ENCODE peak calls at places on chromosomes 2 and 18, in ten cellular contexts. One of them, this sample, is unnamed.

GRCh38 chr2:48328159-48328816 is 201.7 kb upstream of the STON1 start:
- DNase-seq in pancreas: no peak
- DNase-seq in stimulated activated CD4-positive, alpha-beta T cell treated with anti-CD3 and anti-CD28 coated beads, Interleukin-15, amount 100 ng/mL, for 24 hours: no peak
- DNase-seq in A673: no peak
- DNase-seq in activated gamma-delta T cell treated with Interleukin-2 at 50 U/mL for 16 hours: no peak
- DNase-seq in posterior cingulate gyrus: no peak
- DNase-seq in NCI-H510A: no peak
- DNase-seq in T-helper 2 cell: no peak
- DNase-seq in amygdala: no peak
- DNase-seq in memory B cell: no peak
- DNase-seq in this sample: no peak

GRCh38 chr2:122634261-122634660 is 878.8 kb downstream of the TSN start:
- DNase-seq in amygdala: no peak
- DNase-seq in stimulated activated CD4-positive, alpha-beta T cell treated with anti-CD3 and anti-CD28 coated beads, Interleukin-15, amount 100 ng/mL, for 24 hours: no peak
- DNase-seq in NCI-H510A: no peak
- DNase-seq in posterior cingulate gyrus: no peak
- DNase-seq in pancreas: no peak
- DNase-seq in A673: peak
- DNase-seq in memory B cell: no peak
- DNase-seq in activated gamma-delta T cell treated with Interleukin-2 at 50 U/mL for 16 hours: no peak
- DNase-seq in T-helper 2 cell: no peak
- DNase-seq in this sample: no peak

GRCh38 chr2:65435625-65436168 is 3.3 kb upstream of the SPRED2 start:
- DNase-seq in activated gamma-delta T cell treated with Interleukin-2 at 50 U/mL for 16 hours: no peak
- DNase-seq in posterior cingulate gyrus: peak
- DNase-seq in amygdala: peak
- DNase-seq in A673: peak
- DNase-seq in pancreas: peak
- DNase-seq in stimulated activated CD4-positive, alpha-beta T cell treated with anti-CD3 and anti-CD28 coated beads, Interleukin-15, amount 100 ng/mL, for 24 hours: peak
- DNase-seq in memory B cell: no peak
- DNase-seq in NCI-H510A: peak
- DNase-seq in T-helper 2 cell: no peak
- DNase-seq in this sample: peak

GRCh38 chr2:37832590-37833197 is 92.4 kb upstream of the RMDN2 start:
- DNase-seq in amygdala: peak
- DNase-seq in memory B cell: peak
- DNase-seq in A673: peak
- DNase-seq in T-helper 2 cell: peak
- DNase-seq in stimulated activated CD4-positive, alpha-beta T cell treated with anti-CD3 and anti-CD28 coated beads, Interleukin-15, amount 100 ng/mL, for 24 hours: peak
- DNase-seq in NCI-H510A: peak
- DNase-seq in pancreas: peak
- DNase-seq in posterior cingulate gyrus: peak
- DNase-seq in activated gamma-delta T cell treated with Interleukin-2 at 50 U/mL for 16 hours: peak
- DNase-seq in this sample: peak

GRCh38 chr2:239772721-239773120 is 252.4 kb downstream of the NDUFA10 start:
- DNase-seq in pancreas: no peak
- DNase-seq in activated gamma-delta T cell treated with Interleukin-2 at 50 U/mL for 16 hours: no peak
- DNase-seq in stimulated activated CD4-positive, alpha-beta T cell treated with anti-CD3 and anti-CD28 coated beads, Interleukin-15, amount 100 ng/mL, for 24 hours: no peak
- DNase-seq in posterior cingulate gyrus: no peak
- DNase-seq in amygdala: no peak
- DNase-seq in T-helper 2 cell: no peak
- DNase-seq in memory B cell: no peak
- DNase-seq in NCI-H510A: no peak
- DNase-seq in A673: no peak
- DNase-seq in this sample: no peak

GRCh38 chr2:206085742-206086445 is at the start of gene INO80D:
- DNase-seq in NCI-H510A: peak
- DNase-seq in A673: peak
- DNase-seq in pancreas: peak
- DNase-seq in posterior cingulate gyrus: peak
- DNase-seq in T-helper 2 cell: peak
- DNase-seq in memory B cell: peak
- DNase-seq in stimulated activated CD4-positive, alpha-beta T cell treated with anti-CD3 and anti-CD28 coated beads, Interleukin-15, amount 100 ng/mL, for 24 hours: peak
- DNase-seq in activated gamma-delta T cell treated with Interleukin-2 at 50 U/mL for 16 hours: peak
- DNase-seq in amygdala: peak
- DNase-seq in this sample: peak

GRCh38 chr2:209391776-209392401 is 32.0 kb upstream of the MAP2 start:
- DNase-seq in stimulated activated CD4-positive, alpha-beta T cell treated with anti-CD3 and anti-CD28 coated beads, Interleukin-15, amount 100 ng/mL, for 24 hours: no peak
- DNase-seq in activated gamma-delta T cell treated with Interleukin-2 at 50 U/mL for 16 hours: no peak
- DNase-seq in NCI-H510A: no peak
- DNase-seq in memory B cell: no peak
- DNase-seq in T-helper 2 cell: no peak
- DNase-seq in posterior cingulate gyrus: no peak
- DNase-seq in pancreas: no peak
- DNase-seq in A673: no peak
- DNase-seq in amygdala: no peak
- DNase-seq in this sample: no peak

GRCh38 chr2:232982926-232983668 is 30.0 kb downstream of the NGEF start:
- DNase-seq in NCI-H510A: no peak
- DNase-seq in activated gamma-delta T cell treated with Interleukin-2 at 50 U/mL for 16 hours: no peak
- DNase-seq in A673: no peak
- DNase-seq in posterior cingulate gyrus: no peak
- DNase-seq in T-helper 2 cell: no peak
- DNase-seq in pancreas: no peak
- DNase-seq in amygdala: no peak
- DNase-seq in stimulated activated CD4-positive, alpha-beta T cell treated with anti-CD3 and anti-CD28 coated beads, Interleukin-15, amount 100 ng/mL, for 24 hours: no peak
- DNase-seq in memory B cell: no peak
- DNase-seq in this sample: no peak

GRCh38 chr2:217643814-217644301 is 358.9 kb downstream of the TNS1 start:
- DNase-seq in stimulated activated CD4-positive, alpha-beta T cell treated with anti-CD3 and anti-CD28 coated beads, Interleukin-15, amount 100 ng/mL, for 24 hours: no peak
- DNase-seq in posterior cingulate gyrus: no peak
- DNase-seq in T-helper 2 cell: no peak
- DNase-seq in NCI-H510A: no peak
- DNase-seq in pancreas: no peak
- DNase-seq in activated gamma-delta T cell treated with Interleukin-2 at 50 U/mL for 16 hours: no peak
- DNase-seq in memory B cell: no peak
- DNase-seq in A673: no peak
- DNase-seq in amygdala: no peak
- DNase-seq in this sample: no peak

GRCh38 chr2:128313076-128313836 is 5.4 kb downstream of the HS6ST1 start:
- DNase-seq in A673: no peak
- DNase-seq in memory B cell: no peak
- DNase-seq in activated gamma-delta T cell treated with Interleukin-2 at 50 U/mL for 16 hours: peak
- DNase-seq in T-helper 2 cell: no peak
- DNase-seq in amygdala: no peak
- DNase-seq in stimulated activated CD4-positive, alpha-beta T cell treated with anti-CD3 and anti-CD28 coated beads, Interleukin-15, amount 100 ng/mL, for 24 hours: peak
- DNase-seq in posterior cingulate gyrus: no peak
- DNase-seq in pancreas: peak
- DNase-seq in NCI-H510A: no peak
- DNase-seq in this sample: no peak

GRCh38 chr2:203706403-203706802 is at the start of gene CD28:
- DNase-seq in stimulated activated CD4-positive, alpha-beta T cell treated with anti-CD3 and anti-CD28 coated beads, Interleukin-15, amount 100 ng/mL, for 24 hours: peak
- DNase-seq in activated gamma-delta T cell treated with Interleukin-2 at 50 U/mL for 16 hours: peak
- DNase-seq in NCI-H510A: no peak
- DNase-seq in posterior cingulate gyrus: no peak
- DNase-seq in memory B cell: peak
- DNase-seq in amygdala: no peak
- DNase-seq in T-helper 2 cell: peak
- DNase-seq in pancreas: no peak
- DNase-seq in A673: no peak
- DNase-seq in this sample: peak

GRCh38 chr2:134367915-134368911 is 114.3 kb downstream of the MGAT5 start:
- DNase-seq in memory B cell: no peak
- DNase-seq in NCI-H510A: no peak
- DNase-seq in T-helper 2 cell: no peak
- DNase-seq in activated gamma-delta T cell treated with Interleukin-2 at 50 U/mL for 16 hours: no peak
- DNase-seq in A673: no peak
- DNase-seq in pancreas: no peak
- DNase-seq in amygdala: no peak
- DNase-seq in stimulated activated CD4-positive, alpha-beta T cell treated with anti-CD3 and anti-CD28 coated beads, Interleukin-15, amount 100 ng/mL, for 24 hours: peak
- DNase-seq in posterior cingulate gyrus: no peak
- DNase-seq in this sample: no peak

GRCh38 chr2:70931376-70932000 is 4.2 kb upstream of the ATP6V1B1 start:
- DNase-seq in posterior cingulate gyrus: no peak
- DNase-seq in stimulated activated CD4-positive, alpha-beta T cell treated with anti-CD3 and anti-CD28 coated beads, Interleukin-15, amount 100 ng/mL, for 24 hours: no peak
- DNase-seq in activated gamma-delta T cell treated with Interleukin-2 at 50 U/mL for 16 hours: no peak
- DNase-seq in amygdala: no peak
- DNase-seq in T-helper 2 cell: no peak
- DNase-seq in pancreas: no peak
- DNase-seq in memory B cell: no peak
- DNase-seq in A673: no peak
- DNase-seq in NCI-H510A: no peak
- DNase-seq in this sample: no peak

GRCh38 chr2:223180463-223180862 is 128.5 kb downstream of the KCNE4 start:
- DNase-seq in T-helper 2 cell: no peak
- DNase-seq in amygdala: no peak
- DNase-seq in posterior cingulate gyrus: no peak
- DNase-seq in stimulated activated CD4-positive, alpha-beta T cell treated with anti-CD3 and anti-CD28 coated beads, Interleukin-15, amount 100 ng/mL, for 24 hours: no peak
- DNase-seq in pancreas: no peak
- DNase-seq in NCI-H510A: no peak
- DNase-seq in memory B cell: no peak
- DNase-seq in activated gamma-delta T cell treated with Interleukin-2 at 50 U/mL for 16 hours: no peak
- DNase-seq in A673: no peak
- DNase-seq in this sample: no peak

GRCh38 chr2:215430528-215431187 is 5.2 kb downstream of the FN1 start:
- DNase-seq in activated gamma-delta T cell treated with Interleukin-2 at 50 U/mL for 16 hours: no peak
- DNase-seq in T-helper 2 cell: no peak
- DNase-seq in memory B cell: no peak
- DNase-seq in stimulated activated CD4-positive, alpha-beta T cell treated with anti-CD3 and anti-CD28 coated beads, Interleukin-15, amount 100 ng/mL, for 24 hours: no peak
- DNase-seq in pancreas: no peak
- DNase-seq in amygdala: no peak
- DNase-seq in A673: no peak
- DNase-seq in NCI-H510A: no peak
- DNase-seq in posterior cingulate gyrus: no peak
- DNase-seq in this sample: no peak

GRCh38 chr2:9191044-9191481 is 15.5 kb upstream of the ASAP2 start:
- DNase-seq in pancreas: peak
- DNase-seq in posterior cingulate gyrus: peak
- DNase-seq in memory B cell: no peak
- DNase-seq in amygdala: peak
- DNase-seq in T-helper 2 cell: no peak
- DNase-seq in NCI-H510A: no peak
- DNase-seq in stimulated activated CD4-positive, alpha-beta T cell treated with anti-CD3 and anti-CD28 coated beads, Interleukin-15, amount 100 ng/mL, for 24 hours: no peak
- DNase-seq in activated gamma-delta T cell treated with Interleukin-2 at 50 U/mL for 16 hours: no peak
- DNase-seq in A673: no peak
- DNase-seq in this sample: no peak

GRCh38 chr2:231710751-231711676 is 2.7 kb downstream of the PTMA start:
- DNase-seq in NCI-H510A: no peak
- DNase-seq in amygdala: no peak
- DNase-seq in memory B cell: no peak
- DNase-seq in activated gamma-delta T cell treated with Interleukin-2 at 50 U/mL for 16 hours: no peak
- DNase-seq in posterior cingulate gyrus: no peak
- DNase-seq in A673: no peak
- DNase-seq in stimulated activated CD4-positive, alpha-beta T cell treated with anti-CD3 and anti-CD28 coated beads, Interleukin-15, amount 100 ng/mL, for 24 hours: peak
- DNase-seq in T-helper 2 cell: no peak
- DNase-seq in pancreas: no peak
- DNase-seq in this sample: peak

GRCh38 chr2:126895336-126895735 is 3.4 kb upstream of the TEX51 start:
- DNase-seq in NCI-H510A: no peak
- DNase-seq in amygdala: no peak
- DNase-seq in A673: no peak
- DNase-seq in activated gamma-delta T cell treated with Interleukin-2 at 50 U/mL for 16 hours: no peak
- DNase-seq in pancreas: no peak
- DNase-seq in posterior cingulate gyrus: no peak
- DNase-seq in T-helper 2 cell: no peak
- DNase-seq in memory B cell: no peak
- DNase-seq in stimulated activated CD4-positive, alpha-beta T cell treated with anti-CD3 and anti-CD28 coated beads, Interleukin-15, amount 100 ng/mL, for 24 hours: no peak
- DNase-seq in this sample: no peak

GRCh38 chr2:233063269-233063975 is 3.3 kb downstream of the INPP5D start:
- DNase-seq in T-helper 2 cell: no peak
- DNase-seq in stimulated activated CD4-positive, alpha-beta T cell treated with anti-CD3 and anti-CD28 coated beads, Interleukin-15, amount 100 ng/mL, for 24 hours: peak
- DNase-seq in memory B cell: no peak
- DNase-seq in pancreas: no peak
- DNase-seq in posterior cingulate gyrus: no peak
- DNase-seq in A673: no peak
- DNase-seq in activated gamma-delta T cell treated with Interleukin-2 at 50 U/mL for 16 hours: no peak
- DNase-seq in NCI-H510A: no peak
- DNase-seq in amygdala: no peak
- DNase-seq in this sample: no peak

GRCh38 chr18:12304351-12305210 is 3.5 kb upstream of the TUBB6 start:
- DNase-seq in A673: no peak
- DNase-seq in T-helper 2 cell: no peak
- DNase-seq in NCI-H510A: no peak
- DNase-seq in pancreas: peak
- DNase-seq in posterior cingulate gyrus: peak
- DNase-seq in amygdala: no peak
- DNase-seq in activated gamma-delta T cell treated with Interleukin-2 at 50 U/mL for 16 hours: no peak
- DNase-seq in stimulated activated CD4-positive, alpha-beta T cell treated with anti-CD3 and anti-CD28 coated beads, Interleukin-15, amount 100 ng/mL, for 24 hours: no peak
- DNase-seq in memory B cell: no peak
- DNase-seq in this sample: no peak

GRCh38 chr2:189952536-189953109 is 109.9 kb downstream of the MSTN start:
- DNase-seq in amygdala: no peak
- DNase-seq in activated gamma-delta T cell treated with Interleukin-2 at 50 U/mL for 16 hours: no peak
- DNase-seq in posterior cingulate gyrus: no peak
- DNase-seq in NCI-H510A: no peak
- DNase-seq in T-helper 2 cell: no peak
- DNase-seq in pancreas: no peak
- DNase-seq in stimulated activated CD4-positive, alpha-beta T cell treated with anti-CD3 and anti-CD28 coated beads, Interleukin-15, amount 100 ng/mL, for 24 hours: no peak
- DNase-seq in memory B cell: no peak
- DNase-seq in A673: no peak
- DNase-seq in this sample: no peak

GRCh38 chr2:211875488-211875887 is 663.1 kb downstream of the ERBB4 start:
- DNase-seq in A673: no peak
- DNase-seq in memory B cell: no peak
- DNase-seq in T-helper 2 cell: no peak
- DNase-seq in amygdala: no peak
- DNase-seq in posterior cingulate gyrus: no peak
- DNase-seq in activated gamma-delta T cell treated with Interleukin-2 at 50 U/mL for 16 hours: no peak
- DNase-seq in NCI-H510A: no peak
- DNase-seq in pancreas: no peak
- DNase-seq in stimulated activated CD4-positive, alpha-beta T cell treated with anti-CD3 and anti-CD28 coated beads, Interleukin-15, amount 100 ng/mL, for 24 hours: no peak
- DNase-seq in this sample: no peak

GRCh38 chr2:230828272-230828961 is 36.3 kb upstream of the ITM2C start:
- DNase-seq in A673: no peak
- DNase-seq in T-helper 2 cell: no peak
- DNase-seq in activated gamma-delta T cell treated with Interleukin-2 at 50 U/mL for 16 hours: no peak
- DNase-seq in posterior cingulate gyrus: no peak
- DNase-seq in NCI-H510A: no peak
- DNase-seq in memory B cell: no peak
- DNase-seq in pancreas: no peak
- DNase-seq in stimulated activated CD4-positive, alpha-beta T cell treated with anti-CD3 and anti-CD28 coated beads, Interleukin-15, amount 100 ng/mL, for 24 hours: peak
- DNase-seq in amygdala: no peak
- DNase-seq in this sample: peak

GRCh38 chr2:556494-556893 is 120.7 kb downstream of the TMEM18 start:
- DNase-seq in T-helper 2 cell: no peak
- DNase-seq in A673: no peak
- DNase-seq in NCI-H510A: no peak
- DNase-seq in activated gamma-delta T cell treated with Interleukin-2 at 50 U/mL for 16 hours: no peak
- DNase-seq in pancreas: no peak
- DNase-seq in amygdala: no peak
- DNase-seq in posterior cingulate gyrus: no peak
- DNase-seq in stimulated activated CD4-positive, alpha-beta T cell treated with anti-CD3 and anti-CD28 coated beads, Interleukin-15, amount 100 ng/mL, for 24 hours: no peak
- DNase-seq in memory B cell: no peak
- DNase-seq in this sample: no peak

GRCh38 chr2:39513641-39514094 is 76.6 kb upstream of the MAP4K3 start:
- DNase-seq in amygdala: peak
- DNase-seq in A673: peak
- DNase-seq in stimulated activated CD4-positive, alpha-beta T cell treated with anti-CD3 and anti-CD28 coated beads, Interleukin-15, amount 100 ng/mL, for 24 hours: peak
- DNase-seq in posterior cingulate gyrus: peak
- DNase-seq in NCI-H510A: no peak
- DNase-seq in pancreas: no peak
- DNase-seq in memory B cell: no peak
- DNase-seq in activated gamma-delta T cell treated with Interleukin-2 at 50 U/mL for 16 hours: no peak
- DNase-seq in T-helper 2 cell: no peak
- DNase-seq in this sample: no peak

GRCh38 chr18:24949908-24950307 is 402.1 kb downstream of the ZNF521 start:
- DNase-seq in stimulated activated CD4-positive, alpha-beta T cell treated with anti-CD3 and anti-CD28 coated beads, Interleukin-15, amount 100 ng/mL, for 24 hours: no peak
- DNase-seq in memory B cell: no peak
- DNase-seq in pancreas: no peak
- DNase-seq in NCI-H510A: no peak
- DNase-seq in A673: no peak
- DNase-seq in activated gamma-delta T cell treated with Interleukin-2 at 50 U/mL for 16 hours: no peak
- DNase-seq in T-helper 2 cell: no peak
- DNase-seq in posterior cingulate gyrus: no peak
- DNase-seq in amygdala: no peak
- DNase-seq in this sample: no peak

GRCh38 chr2:239930378-239930777 is 94.8 kb downstream of the NDUFA10 start:
- DNase-seq in stimulated activated CD4-positive, alpha-beta T cell treated with anti-CD3 and anti-CD28 coated beads, Interleukin-15, amount 100 ng/mL, for 24 hours: no peak
- DNase-seq in A673: no peak
- DNase-seq in amygdala: no peak
- DNase-seq in posterior cingulate gyrus: no peak
- DNase-seq in activated gamma-delta T cell treated with Interleukin-2 at 50 U/mL for 16 hours: no peak
- DNase-seq in memory B cell: no peak
- DNase-seq in NCI-H510A: no peak
- DNase-seq in pancreas: no peak
- DNase-seq in T-helper 2 cell: no peak
- DNase-seq in this sample: no peak

GRCh38 chr2:240353086-240353798 is 82.2 kb upstream of the GPC1 start:
- DNase-seq in stimulated activated CD4-positive, alpha-beta T cell treated with anti-CD3 and anti-CD28 coated beads, Interleukin-15, amount 100 ng/mL, for 24 hours: no peak
- DNase-seq in amygdala: no peak
- DNase-seq in activated gamma-delta T cell treated with Interleukin-2 at 50 U/mL for 16 hours: no peak
- DNase-seq in memory B cell: no peak
- DNase-seq in T-helper 2 cell: no peak
- DNase-seq in NCI-H510A: no peak
- DNase-seq in pancreas: no peak
- DNase-seq in posterior cingulate gyrus: no peak
- DNase-seq in A673: no peak
- DNase-seq in this sample: no peak